ENCODE peak calls at places on chromosomes 3 and 15, in nine cellular contexts. M, F, B, E, O, J, N, T and A are unnamed samples.

GRCh38 chr15:60528530-60528929 is 49.6 kb upstream of the ICE2 start:
- DNase-seq in F (peak; percentile 5), N (no peak), J (no peak), T (peak; percentile 21), M (no peak), O (no peak), B (no peak), E (no peak), A (no peak)

GRCh38 chr15:57278439-57278838 is 97.9 kb upstream of the CGNL1 start:
- DNase-seq in O (no peak), N (no peak), J (no peak), E (no peak), F (no peak), B (no peak), M (no peak), T (no peak), A (no peak)

GRCh38 chr3:106824856-106825255 is 552.4 kb upstream of the CCDC54 start:
- DNase-seq in F (peak; percentile 63), E (no peak), O (no peak), N (no peak), B (no peak), M (no peak), J (peak; percentile 84), T (peak; percentile 15), A (no peak)

GRCh38 chr15:83567318-83567717 is 86.6 kb upstream of the ADAMTSL3 start:
- DNase-seq in T (no peak), B (no peak), M (no peak), N (no peak), J (no peak), F (no peak), O (no peak), E (no peak), A (no peak)

GRCh38 chr15:70584838-70585706 is 178.3 kb downstream of the UACA start:
- DNase-seq in M (no peak), T (peak; percentile 52), F (no peak), O (peak; percentile 67), J (peak; percentile 51), B (no peak), N (no peak), E (no peak), A (no peak)

GRCh38 chr3:50466177-50466576 is 37.3 kb downstream of the CACNA2D2 start:
- DNase-seq in E (no peak), O (no peak), T (no peak), N (no peak), B (no peak), F (no peak), J (no peak), M (no peak), A (no peak)

GRCh38 chr15:67843571-67844387 is 3.9 kb upstream of the RNU6-1 start:
- DNase-seq in O (no peak), N (no peak), M (no peak), B (no peak), F (no peak), E (no peak), T (no peak), J (peak; percentile 29), A (peak; percentile 41)

GRCh38 chr3:148330486-148330885 is 367.2 kb upstream of the AGTR1 start:
- DNase-seq in O (no peak), B (no peak), J (no peak), T (no peak), N (no peak), E (no peak), F (no peak), M (no peak), A (no peak)

GRCh38 chr3:193593666-193594025 is 638 bp downstream of the OPA1 start:
- DNase-seq in E (no peak), N (no peak), O (no peak), M (no peak), T (peak; percentile 7), B (no peak), J (peak; percentile 13), F (peak; percentile 11), A (no peak)

GRCh38 chr3:12658593-12659058 is 5.3 kb downstream of the RAF1 start:
- DNase-seq in E (no peak), T (no peak), M (no peak), J (peak; percentile 82), F (no peak), N (no peak), B (no peak), O (no peak), A (no peak)

GRCh38 chr3:36557708-36558100 is 177.4 kb downstream of the STAC start:
- DNase-seq in M (no peak), O (no peak), J (no peak), F (no peak), N (no peak), T (no peak), B (no peak), E (no peak), A (no peak)

GRCh38 chr3:118097226-118097625 is 937.4 kb downstream of the IGSF11 start:
- DNase-seq in E (no peak), T (no peak), F (no peak), M (no peak), J (no peak), B (no peak), O (no peak), N (no peak), A (no peak)

GRCh38 chr3:38457111-38458003 is 3.7 kb downstream of the ACVR2B start:
- DNase-seq in T (peak; percentile 7), E (no peak), F (no peak), J (peak; percentile 24), B (no peak), N (no peak), O (no peak), M (no peak), A (no peak)

GRCh38 chr3:114624676-114625181 is 330.9 kb downstream of the TIGIT start:
- DNase-seq in E (peak; percentile 95), T (peak; percentile 92), B (peak; percentile 98), F (peak; percentile 98), J (peak; percentile 98), O (peak; percentile 66), M (peak; percentile 97), N (peak; percentile 74), A (peak; percentile 84)

GRCh38 chr3:16961621-16962205 is 77.0 kb downstream of the PLCL2 start:
- DNase-seq in E (no peak), T (peak; percentile 6), J (no peak), O (no peak), N (no peak), M (no peak), B (peak; percentile 39), F (no peak), A (no peak)

GRCh38 chr3:121985841-121986240 is 36.2 kb downstream of the ILDR1 start:
- DNase-seq in T (no peak), F (no peak), J (peak; percentile 21), E (no peak), O (no peak), M (no peak), N (no peak), B (no peak), A (no peak)

GRCh38 chr15:52021128-52021671 is 2.2 kb downstream of the MAPK6 start:
- DNase-seq in T (peak; percentile 85), J (peak; percentile 93), E (peak; percentile 16), B (no peak), N (peak; percentile 47), O (no peak), M (peak; percentile 35), F (peak; percentile 92), A (peak; percentile 45)

DNA sequence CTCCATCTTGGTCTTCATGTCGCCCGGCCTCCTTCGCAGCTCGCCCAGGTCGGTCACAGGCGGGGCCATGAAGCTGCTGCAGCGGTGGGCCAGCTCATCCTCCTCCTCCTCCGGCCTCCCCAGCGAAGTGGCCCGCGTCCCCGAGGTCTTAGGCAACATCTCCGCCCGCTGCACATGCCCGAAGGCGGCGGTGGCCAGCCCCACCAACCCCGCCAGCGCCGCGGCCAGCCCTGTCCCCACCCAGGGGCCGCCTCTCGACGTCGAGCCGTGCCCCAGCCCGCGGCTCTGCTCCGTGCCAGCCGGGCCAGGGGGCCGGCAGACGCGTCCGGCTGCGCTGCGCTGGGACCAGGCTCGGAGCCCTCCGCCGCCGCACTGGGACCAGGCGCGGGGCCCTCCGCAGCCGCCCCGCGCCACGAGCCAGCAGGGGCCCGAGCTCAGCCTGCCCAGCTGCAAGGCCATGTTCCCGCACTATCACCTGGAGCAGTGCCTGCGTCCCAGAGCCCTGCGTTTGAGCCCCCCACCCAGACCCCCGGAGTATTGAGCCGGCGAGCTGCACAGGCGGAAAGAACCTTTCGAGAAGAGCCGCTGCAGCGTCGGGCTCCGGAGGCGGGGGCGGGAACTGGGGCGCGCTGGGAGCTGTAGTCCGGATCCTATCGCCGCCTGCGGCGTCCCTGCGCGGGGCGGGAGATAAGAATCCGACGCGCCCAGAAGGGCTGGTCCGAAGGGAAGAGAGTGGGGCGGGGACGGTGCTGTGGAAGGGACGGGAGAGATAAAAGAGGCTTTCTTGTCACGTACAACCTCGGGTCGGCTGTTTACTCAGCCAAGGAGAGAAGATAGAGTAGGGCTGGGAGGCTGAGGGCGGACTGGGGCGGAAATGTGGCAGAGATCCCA is at the start of gene CPOX:
- DNase-seq in E (peak; percentile 81), T (peak; percentile 88), J (peak; percentile 87), N (peak; percentile 93), M (peak; percentile 68), O (peak; percentile 92), F (peak; percentile 88), B (peak; percentile 92), A (peak; percentile 89)
- H3K4me3 ChIP-seq in E (peak within 1 kb of the TSS; percentile 96), T (peak within 1 kb of the TSS; percentile 85), J (peak within 1 kb of the TSS; percentile 75), N (peak within 1 kb of the TSS; percentile 89), M (peak within 1 kb of the TSS; percentile 92), O (peak within 1 kb of the TSS; percentile 89), F (peak within 1 kb of the TSS; percentile 82), B (peak within 1 kb of the TSS; percentile 91), A (peak within 1 kb of the TSS; percentile 93)

DNA sequence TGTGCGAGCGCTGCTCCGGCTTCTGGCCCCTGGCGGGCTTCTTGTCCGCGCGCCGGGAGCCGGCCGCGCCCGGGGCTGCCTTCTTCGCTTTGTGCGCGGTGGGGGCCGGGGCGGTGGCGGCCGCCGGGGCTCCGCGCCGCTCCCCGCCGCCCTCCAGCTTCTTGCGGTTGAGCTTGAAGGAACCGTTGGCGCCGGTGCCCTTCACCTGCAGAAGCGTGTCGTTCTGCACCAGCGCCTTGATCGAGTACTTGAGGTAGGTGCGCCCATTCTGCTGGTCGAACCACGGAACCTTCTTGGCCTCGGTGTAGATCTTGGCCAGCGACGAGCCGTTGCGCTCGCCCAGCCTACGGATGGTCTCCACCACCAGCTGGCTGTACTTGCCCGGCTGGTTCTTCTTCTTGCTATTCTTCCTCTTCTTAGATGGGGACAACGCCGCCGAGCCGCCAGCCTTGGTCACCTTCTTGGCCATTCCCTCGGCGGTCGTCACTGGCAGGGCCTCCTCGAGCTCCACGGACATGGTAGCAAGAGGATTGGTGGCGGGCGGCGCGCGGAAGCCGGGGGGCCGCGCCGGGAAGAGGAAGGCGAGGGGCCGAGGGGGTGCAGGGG is 36.8 kb downstream of the HMCES start:
- DNase-seq in B (peak; percentile 72), F (no peak), M (no peak), E (peak; percentile 29), O (peak; percentile 73), J (peak; percentile 33), T (peak; percentile 18), N (peak; percentile 44), A (no peak)
- TF ChIP-seq CTCF in B (no peak), F (no peak), M (no peak), E (no peak), O (no peak), J (no peak), T (no peak), N (no peak), A (no peak)

GRCh38 chr3:69370945-69371301 is 15.0 kb downstream of the FRMD4B start:
- DNase-seq in J (no peak), O (no peak), M (no peak), F (no peak), T (no peak), E (no peak), B (no peak), N (no peak), A (no peak)
- H3K4me3 ChIP-seq in J (no peak overlapping the region), O (no peak overlapping the region), M (no peak overlapping the region), F (no peak overlapping the region), T (no peak overlapping the region), E (no peak overlapping the region), B (no peak overlapping the region), N (no peak overlapping the region), A (no peak overlapping the region)

GRCh38 chr3:77348244-77348855 is 308.5 kb downstream of the ROBO2 start:
- DNase-seq in J (peak; percentile 14), N (no peak), M (no peak), E (no peak), F (peak; percentile 53), T (peak; percentile 35), O (no peak), B (no peak), A (no peak)
- TF ChIP-seq CTCF in J (peak; percentile 46), N (peak; percentile 28), M (no peak), E (no peak), F (peak; percentile 61), T (no peak), O (peak; percentile 9), B (no peak), A (no peak)